ENCODE peak calls at places on chromosomes 3 and 15, in six cellular contexts. One of them, this sample, is unnamed.

GRCh38 chr3:73558399-73559075 is 66.2 kb downstream of the PDZRN3 start:
- DNase-seq in GM23248: peak
- DNase-seq in OCI-LY7: no peak
- DNase-seq in lung: no peak
- DNase-seq in sigmoid colon: no peak
- DNase-seq in dorsolateral prefrontal cortex: no peak
- DNase-seq in this sample: no peak

GRCh38 chr3:87350367-87351199 is 74.2 kb upstream of the POU1F1 start:
- DNase-seq in OCI-LY7: peak
- DNase-seq in dorsolateral prefrontal cortex: no peak
- DNase-seq in GM23248: peak
- DNase-seq in sigmoid colon: no peak
- DNase-seq in lung: no peak
- DNase-seq in this sample: peak

GRCh38 chr15:40928351-40928974 is 677 bp upstream of the DLL4 start:
- DNase-seq in sigmoid colon: no peak
- DNase-seq in OCI-LY7: no peak
- DNase-seq in dorsolateral prefrontal cortex: no peak
- DNase-seq in lung: no peak
- DNase-seq in GM23248: no peak
- DNase-seq in this sample: no peak

GRCh38 chr15:101372149-101372577 is 77.1 kb upstream of the SNRPA1 start:
- DNase-seq in sigmoid colon: peak
- DNase-seq in lung: no peak
- DNase-seq in dorsolateral prefrontal cortex: no peak
- DNase-seq in GM23248: peak
- DNase-seq in OCI-LY7: no peak
- DNase-seq in this sample: no peak

GRCh38 chr15:23797747-23798157 is 110.6 kb upstream of the NDN start:
- DNase-seq in OCI-LY7: no peak
- DNase-seq in lung: no peak
- DNase-seq in dorsolateral prefrontal cortex: no peak
- DNase-seq in GM23248: no peak
- DNase-seq in sigmoid colon: no peak
- DNase-seq in this sample: no peak

GRCh38 chr3:190012314-190012782 is 108.3 kb downstream of the P3H2 start:
- DNase-seq in lung: no peak
- DNase-seq in OCI-LY7: no peak
- DNase-seq in dorsolateral prefrontal cortex: no peak
- DNase-seq in sigmoid colon: no peak
- DNase-seq in GM23248: peak
- DNase-seq in this sample: peak

GRCh38 chr15:55915876-55916567 is 77.4 kb downstream of the NEDD4 start:
- DNase-seq in GM23248: peak
- DNase-seq in OCI-LY7: no peak
- DNase-seq in lung: no peak
- DNase-seq in sigmoid colon: no peak
- DNase-seq in dorsolateral prefrontal cortex: no peak
- DNase-seq in this sample: no peak

GRCh38 chr15:88627463-88627862 is 6.3 kb downstream of the AEN start:
- DNase-seq in OCI-LY7: peak
- DNase-seq in GM23248: no peak
- DNase-seq in sigmoid colon: peak
- DNase-seq in lung: no peak
- DNase-seq in dorsolateral prefrontal cortex: no peak
- DNase-seq in this sample: peak

GRCh38 chr15:68990755-68991500 is 23.6 kb upstream of the NOX5 start:
- DNase-seq in lung: peak
- DNase-seq in dorsolateral prefrontal cortex: no peak
- DNase-seq in GM23248: peak
- DNase-seq in sigmoid colon: no peak
- DNase-seq in OCI-LY7: no peak
- DNase-seq in this sample: no peak

GRCh38 chr15:92600902-92601301 is 54.7 kb downstream of the FAM174B start:
- DNase-seq in sigmoid colon: no peak
- DNase-seq in dorsolateral prefrontal cortex: no peak
- DNase-seq in OCI-LY7: no peak
- DNase-seq in GM23248: no peak
- DNase-seq in lung: no peak
- DNase-seq in this sample: no peak

GRCh38 chr15:74826911-74827310 is 484 bp downstream of the CPLX3 start:
- DNase-seq in lung: no peak
- DNase-seq in GM23248: no peak
- DNase-seq in OCI-LY7: no peak
- DNase-seq in sigmoid colon: no peak
- DNase-seq in dorsolateral prefrontal cortex: no peak
- DNase-seq in this sample: no peak

GRCh38 chr3:177563381-177563780 is 366.1 kb upstream of the TBL1XR1 start:
- DNase-seq in OCI-LY7: no peak
- DNase-seq in lung: no peak
- DNase-seq in dorsolateral prefrontal cortex: no peak
- DNase-seq in sigmoid colon: no peak
- DNase-seq in GM23248: peak
- DNase-seq in this sample: no peak

GRCh38 chr3:172040078-172040975 is 949 bp downstream of the FNDC3B start:
- DNase-seq in sigmoid colon: peak
- DNase-seq in GM23248: peak
- DNase-seq in dorsolateral prefrontal cortex: peak
- DNase-seq in OCI-LY7: peak
- DNase-seq in lung: peak
- DNase-seq in this sample: peak

GRCh38 chr3:119594066-119594465 is 3.6 kb upstream of the PLA1A start:
- DNase-seq in OCI-LY7: no peak
- DNase-seq in dorsolateral prefrontal cortex: no peak
- DNase-seq in GM23248: peak
- DNase-seq in sigmoid colon: no peak
- DNase-seq in lung: no peak
- DNase-seq in this sample: no peak

GRCh38 chr3:147130461-147130860 is 275.9 kb downstream of the ZIC4 start:
- DNase-seq in GM23248: peak
- DNase-seq in dorsolateral prefrontal cortex: no peak
- DNase-seq in OCI-LY7: no peak
- DNase-seq in lung: no peak
- DNase-seq in sigmoid colon: no peak
- DNase-seq in this sample: no peak

GRCh38 chr3:197970588-197970987 is 10.6 kb downstream of the LMLN start:
- DNase-seq in sigmoid colon: no peak
- DNase-seq in OCI-LY7: no peak
- DNase-seq in lung: no peak
- DNase-seq in dorsolateral prefrontal cortex: no peak
- DNase-seq in GM23248: no peak
- DNase-seq in this sample: no peak

GRCh38 chr3:156723182-156723619 is 48.8 kb downstream of the TIPARP start:
- DNase-seq in dorsolateral prefrontal cortex: no peak
- DNase-seq in lung: no peak
- DNase-seq in GM23248: peak
- DNase-seq in sigmoid colon: no peak
- DNase-seq in OCI-LY7: no peak
- DNase-seq in this sample: no peak

GRCh38 chr3:48018841-48019240 is 2.6 kb upstream of the MAP4 start:
- DNase-seq in OCI-LY7: no peak
- DNase-seq in lung: no peak
- DNase-seq in dorsolateral prefrontal cortex: no peak
- DNase-seq in sigmoid colon: no peak
- DNase-seq in GM23248: peak
- DNase-seq in this sample: peak

GRCh38 chr3:11539677-11540076 is 104.0 kb downstream of the VGLL4 start:
- DNase-seq in lung: no peak
- DNase-seq in sigmoid colon: peak
- DNase-seq in GM23248: no peak
- DNase-seq in dorsolateral prefrontal cortex: no peak
- DNase-seq in OCI-LY7: no peak
- DNase-seq in this sample: no peak

GRCh38 chr3:63910873-63911272 is 1.3 kb downstream of the SCAANT1 start:
- DNase-seq in GM23248: peak
- DNase-seq in OCI-LY7: peak
- DNase-seq in dorsolateral prefrontal cortex: no peak
- DNase-seq in sigmoid colon: no peak
- DNase-seq in lung: no peak
- DNase-seq in this sample: peak

DNA sequence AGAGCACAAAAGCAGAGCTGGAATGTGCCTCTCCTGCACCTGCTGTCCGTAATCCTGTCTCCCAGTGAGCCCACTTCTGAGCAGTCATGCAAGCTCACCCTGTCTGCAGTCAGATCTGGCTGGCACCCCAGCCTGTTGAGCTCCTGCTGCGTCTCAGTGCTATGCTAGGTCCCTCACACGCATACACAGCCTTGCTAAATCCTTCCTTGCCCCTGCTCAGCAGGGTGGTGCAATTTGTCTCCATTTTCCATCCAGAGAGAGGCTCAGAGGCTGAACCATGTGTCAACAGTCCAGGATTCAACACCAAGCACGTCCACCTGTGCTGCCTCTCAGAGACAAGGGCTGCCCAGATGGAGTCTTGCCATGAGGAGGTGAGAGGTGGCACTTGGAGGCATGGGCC is 11.0 kb downstream of the POMGNT2 start:
- DNase-seq in OCI-LY7: no peak
- DNase-seq in GM23248: no peak
- DNase-seq in dorsolateral prefrontal cortex: no peak
- DNase-seq in lung: no peak
- DNase-seq in sigmoid colon: no peak
- DNase-seq in this sample: no peak
- H3K27ac ChIP-seq in OCI-LY7: no peak
- H3K27ac ChIP-seq in GM23248: no peak
- H3K27ac ChIP-seq in dorsolateral prefrontal cortex: no peak
- H3K27ac ChIP-seq in lung: no peak
- H3K27ac ChIP-seq in sigmoid colon: no peak
- H3K27ac ChIP-seq in this sample: no peak

GRCh38 chr3:52195823-52196331 is 2.1 kb upstream of the ALAS1 start:
- DNase-seq in lung: peak
- DNase-seq in GM23248: peak
- DNase-seq in dorsolateral prefrontal cortex: no peak
- DNase-seq in OCI-LY7: no peak
- DNase-seq in sigmoid colon: no peak
- DNase-seq in this sample: peak
- H3K27ac ChIP-seq in lung: peak
- H3K27ac ChIP-seq in GM23248: peak
- H3K27ac ChIP-seq in dorsolateral prefrontal cortex: no peak
- H3K27ac ChIP-seq in OCI-LY7: no peak
- H3K27ac ChIP-seq in sigmoid colon: peak
- H3K27ac ChIP-seq in this sample: peak

GRCh38 chr3:16174389-16174788 is at the start of gene GALNT15:
- DNase-seq in GM23248: peak
- DNase-seq in lung: peak
- DNase-seq in dorsolateral prefrontal cortex: peak
- DNase-seq in sigmoid colon: peak
- DNase-seq in OCI-LY7: no peak
- DNase-seq in this sample: no peak
- H3K27ac ChIP-seq in GM23248: peak
- H3K27ac ChIP-seq in lung: peak
- H3K27ac ChIP-seq in dorsolateral prefrontal cortex: peak
- H3K27ac ChIP-seq in sigmoid colon: peak
- H3K27ac ChIP-seq in OCI-LY7: no peak
- H3K27ac ChIP-seq in this sample: peak

DNA sequence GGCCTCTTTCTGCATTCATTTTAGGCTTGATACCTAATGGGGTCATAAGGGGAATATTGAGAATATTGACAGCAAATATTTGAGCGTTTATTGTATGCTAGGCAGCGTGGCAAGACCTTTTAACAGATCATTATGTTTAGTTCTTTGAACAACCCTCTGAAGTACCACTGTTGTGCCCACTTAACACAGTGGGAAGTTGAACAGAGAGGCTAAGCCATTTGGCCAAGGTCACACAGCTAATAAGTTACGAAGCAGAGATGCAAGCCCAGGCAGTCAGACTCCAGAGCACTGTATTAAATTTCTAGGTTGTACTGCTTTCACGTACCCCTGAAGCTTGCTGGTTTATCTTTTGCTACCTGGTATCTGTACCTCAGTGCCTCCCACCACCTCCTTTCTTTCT is 1.1 kb downstream of the RAB7A start:
- DNase-seq in lung: no peak
- DNase-seq in sigmoid colon: no peak
- DNase-seq in OCI-LY7: no peak
- DNase-seq in dorsolateral prefrontal cortex: no peak
- DNase-seq in GM23248: no peak
- DNase-seq in this sample: no peak
- H3K27ac ChIP-seq in lung: peak
- H3K27ac ChIP-seq in sigmoid colon: peak
- H3K27ac ChIP-seq in OCI-LY7: no peak
- H3K27ac ChIP-seq in dorsolateral prefrontal cortex: no peak
- H3K27ac ChIP-seq in GM23248: peak
- H3K27ac ChIP-seq in this sample: no peak

GRCh38 chr15:48984021-48984420 is 20.3 kb upstream of the SHC4 start:
- DNase-seq in lung: no peak
- DNase-seq in dorsolateral prefrontal cortex: no peak
- DNase-seq in GM23248: no peak
- DNase-seq in OCI-LY7: no peak
- DNase-seq in sigmoid colon: no peak
- DNase-seq in this sample: no peak
- H3K27ac ChIP-seq in lung: no peak
- H3K27ac ChIP-seq in dorsolateral prefrontal cortex: no peak
- H3K27ac ChIP-seq in GM23248: no peak
- H3K27ac ChIP-seq in OCI-LY7: no peak
- H3K27ac ChIP-seq in sigmoid colon: no peak
- H3K27ac ChIP-seq in this sample: no peak

DNA sequence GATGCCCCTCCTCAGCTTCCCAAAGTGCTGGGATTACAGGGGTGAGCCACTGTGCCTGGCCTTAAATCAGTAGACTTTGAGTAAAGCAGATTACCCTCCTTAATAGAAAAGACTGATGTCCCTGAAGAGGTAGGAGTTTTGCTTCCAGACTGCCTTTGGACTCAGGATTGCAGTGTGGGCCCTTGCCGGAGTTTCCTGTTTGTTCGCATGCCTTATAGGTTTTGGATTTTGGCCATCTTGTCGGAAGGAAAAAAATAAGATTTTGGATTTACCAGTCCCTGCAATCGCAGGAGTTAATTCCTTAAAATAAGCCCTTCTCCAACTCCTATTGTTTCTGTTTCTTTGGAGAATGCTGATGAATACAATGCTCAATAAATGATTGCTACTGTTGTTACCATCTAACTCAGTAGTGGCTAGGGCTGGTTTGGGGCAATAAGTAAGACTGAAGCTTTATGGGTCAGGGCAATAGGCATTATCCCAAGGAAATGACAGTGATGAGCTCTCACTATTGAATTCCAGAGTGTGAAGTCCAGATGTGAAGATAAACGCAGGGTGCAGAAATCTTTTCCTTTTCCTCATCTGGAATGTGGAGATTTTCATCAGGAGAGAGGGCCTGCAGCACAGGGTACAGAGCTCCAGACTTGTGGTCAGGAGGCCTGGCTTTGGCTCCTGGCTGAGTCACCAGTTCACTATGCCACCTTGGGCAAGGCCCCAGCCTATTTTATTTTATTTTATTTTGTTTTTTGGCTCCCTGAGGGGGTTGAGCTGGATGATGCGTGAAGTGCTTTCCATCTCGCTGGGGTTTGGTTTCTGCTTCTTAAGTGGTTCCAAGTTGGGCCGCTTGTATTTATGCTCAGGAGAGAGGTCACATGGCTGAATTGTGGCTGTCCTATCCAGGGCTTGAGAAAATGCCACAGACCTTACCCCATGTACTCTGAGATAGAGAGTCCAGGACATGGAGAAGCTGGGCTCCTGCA is 25.3 kb downstream of the FOXL2 start:
- DNase-seq in OCI-LY7: no peak
- DNase-seq in dorsolateral prefrontal cortex: no peak
- DNase-seq in sigmoid colon: no peak
- DNase-seq in GM23248: peak
- DNase-seq in lung: peak
- DNase-seq in this sample: no peak
- H3K27ac ChIP-seq in OCI-LY7: no peak
- H3K27ac ChIP-seq in dorsolateral prefrontal cortex: no peak
- H3K27ac ChIP-seq in sigmoid colon: no peak
- H3K27ac ChIP-seq in GM23248: peak
- H3K27ac ChIP-seq in lung: no peak
- H3K27ac ChIP-seq in this sample: no peak

GRCh38 chr3:187210555-187211327 is 13.5 kb downstream of the RTP1 start:
- DNase-seq in dorsolateral prefrontal cortex: no peak
- DNase-seq in GM23248: peak
- DNase-seq in OCI-LY7: no peak
- DNase-seq in lung: no peak
- DNase-seq in sigmoid colon: no peak
- DNase-seq in this sample: no peak
- H3K27ac ChIP-seq in dorsolateral prefrontal cortex: no peak
- H3K27ac ChIP-seq in GM23248: peak
- H3K27ac ChIP-seq in OCI-LY7: no peak
- H3K27ac ChIP-seq in lung: no peak
- H3K27ac ChIP-seq in sigmoid colon: peak
- H3K27ac ChIP-seq in this sample: no peak

This sample was measured in small intestine.